ENCODE peak calls at places on chromosomes 16 and 17, in five cellular contexts. F is hepatic stellate cell; E is activated T-cell treated with anti-CD3 and anti-CD28 coated beads, Interleukin-2, amount 50 U/mL, for 72 hours; X is posterior vena cava; L is kidney tubule cell. B is an unnamed sample.

GRCh38 chr16:66480265-66481080 is 53.4 kb downstream of the BEAN1 start:
- DNase-seq in F (no peak), E (no peak), X (peak), L (no peak), B (peak)

GRCh38 chr17:81094744-81095607 is 60.0 kb downstream of the BAIAP2 start:
- DNase-seq in F (peak), E (peak), X (peak), L (peak), B (no peak)

GRCh38 chr17:66983414-66984021 is 19.0 kb downstream of the CACNG4 start:
- DNase-seq in F (no peak), E (no peak), X (no peak), L (no peak), B (no peak)

GRCh38 chr16:49483251-49483650 is 109.6 kb downstream of the C16orf78 start:
- DNase-seq in F (no peak), E (no peak), X (peak), L (no peak), B (peak)

GRCh38 chr17:18039535-18040286 is 503 bp downstream of the GID4 start:
- DNase-seq in F (peak), E (peak), X (peak), L (peak), B (no peak)

GRCh38 chr16:57115148-57115503 is 22.7 kb downstream of the CPNE2 start:
- DNase-seq in F (no peak), E (no peak), X (peak), L (no peak), B (no peak)

GRCh38 chr17:74652020-74652419 is 28.5 kb upstream of the CD300E start:
- DNase-seq in F (no peak), E (no peak), X (no peak), L (no peak), B (no peak)

GRCh38 chr17:7263801-7264078 is 1.5 kb upstream of the CLDN7 start:
- DNase-seq in F (no peak), E (no peak), X (no peak), L (no peak), B (no peak)

GRCh38 chr16:56513972-56514371 is 5.9 kb downstream of the BBS2 start:
- DNase-seq in F (peak), E (peak), X (no peak), L (peak), B (no peak)

GRCh38 chr16:84362410-84362809 is 5.9 kb upstream of the ATP2C2 start:
- DNase-seq in F (no peak), E (no peak), X (no peak), L (peak), B (no peak)

GRCh38 chr17:75773808-75774470 is 8.9 kb upstream of the GALK1 start:
- DNase-seq in F (no peak), E (peak), X (peak), L (no peak), B (peak)

GRCh38 chr17:7027335-7027734 is 4.5 kb downstream of the BCL6B start:
- DNase-seq in F (no peak), E (no peak), X (no peak), L (no peak), B (peak)

GRCh38 chr17:10793256-10793655 is 10.6 kb downstream of the TMEM238L start:
- DNase-seq in F (no peak), E (no peak), X (no peak), L (no peak), B (no peak)

GRCh38 chr17:40450175-40450574 is 6.9 kb downstream of the IGFBP4 start:
- DNase-seq in F (no peak), E (peak), X (no peak), L (peak), B (no peak)

GRCh38 chr16:70331588-70332358 is 14.9 kb upstream of the DDX19A start:
- DNase-seq in F (peak), E (no peak), X (no peak), L (no peak), B (no peak)

GRCh38 chr17:260944-261343 is 79.5 kb upstream of the DOC2B start:
- DNase-seq in F (no peak), E (no peak), X (no peak), L (no peak), B (peak)

GRCh38 chr17:79075433-79075805 is 795 bp downstream of the ENGASE start:
- DNase-seq in F (no peak), E (no peak), X (peak), L (no peak), B (no peak)

GRCh38 chr16:82439678-82440293 is 187.0 kb upstream of the CDH13 start:
- DNase-seq in F (peak), E (no peak), X (no peak), L (peak), B (no peak)

GRCh38 chr17:16912021-16912962 is 59.6 kb downstream of the TNFRSF13B start:
- DNase-seq in F (no peak), E (no peak), X (peak), L (no peak), B (peak)

GRCh38 chr16:47888142-47888541 is 267.7 kb downstream of the ABCC12 start:
- DNase-seq in F (no peak), E (no peak), X (no peak), L (peak), B (no peak)

GRCh38 chr16:80803341-80804060 is 897 bp downstream of the CDYL2 start:
- DNase-seq in F (peak), E (peak), X (no peak), L (peak), B (peak)

GRCh38 chr16:49431591-49432290 is 58.1 kb downstream of the C16orf78 start:
- DNase-seq in F (no peak), E (no peak), X (peak), L (no peak), B (peak)

GRCh38 chr16:1610841-1611653 is 825 bp downstream of the IFT140 start:
- DNase-seq in F (no peak), E (peak), X (no peak), L (peak), B (no peak)

GRCh38 chr17:17809527-17810373 is 27.0 kb downstream of the SREBF1 start:
- DNase-seq in F (no peak), E (no peak), X (peak), L (peak), B (no peak)

GRCh38 chr16:81863630-81864352 is 84.7 kb downstream of the PLCG2 start:
- DNase-seq in F (no peak), E (no peak), X (no peak), L (no peak), B (no peak)

GRCh38 chr17:36856169-36856568 is 81.1 kb upstream of the LHX1 start:
- DNase-seq in F (no peak), E (no peak), X (no peak), L (peak), B (no peak)